ENCODE peak calls at places on chromosomes 13 and 19, in four cellular contexts. N, Q, W and A are unnamed samples.
A peak's percentile ranks its signal among the peaks of the same experiment; 100 is the strongest.

GRCh38 chr13:37495046-37495445 is 103.5 kb downstream of the POSTN start:
- DNase-seq in Q (no peak), N (no peak), W (peak; percentile 68), A (peak; percentile 1)

GRCh38 chr13:52848455-52849190 is at the start of gene PCDH8:
- DNase-seq in W (no peak), Q (no peak), N (no peak), A (no peak)

GRCh38 chr19:743168-743687 is 7.7 kb upstream of the MISP start:
- DNase-seq in Q (peak; percentile 19), N (no peak), W (no peak), A (no peak)

GRCh38 chr13:19178901-19179593 is 2.6 kb downstream of the TUBA3C start:
- DNase-seq in W (no peak), N (no peak), Q (no peak), A (no peak)

GRCh38 chr19:44746946-44747738 is 1.4 kb upstream of the BCL3 start:
- DNase-seq in N (peak; percentile 79), Q (peak; percentile 96), W (peak; percentile 90), A (peak; percentile 99)

GRCh38 chr19:22144394-22144793 is 52.4 kb downstream of the ZNF676 start:
- DNase-seq in W (peak; percentile 24), Q (peak; percentile 32), N (peak; percentile 61), A (no peak)

GRCh38 chr19:5873617-5874199 is 3.4 kb upstream of the FUT5 start:
- DNase-seq in N (no peak), W (no peak), Q (no peak), A (peak; percentile 42)

GRCh38 chr19:307111-307531 is 15.9 kb upstream of the PLPP2 start:
- DNase-seq in Q (no peak), W (no peak), N (no peak), A (peak; percentile 68)

GRCh38 chr19:24040621-24041020 is 46.4 kb upstream of the ZNF254 start:
- DNase-seq in N (no peak), Q (no peak), W (no peak), A (no peak)

GRCh38 chr19:5292843-5293606 is 47.6 kb downstream of the PTPRS start:
- DNase-seq in N (peak; percentile 83), Q (peak; percentile 70), W (peak; percentile 52), A (peak; percentile 100)

GRCh38 chr19:50333737-50334617 is 4.8 kb upstream of the KCNC3 start:
- DNase-seq in N (peak; percentile 78), W (peak; percentile 6), Q (no peak), A (peak; percentile 100)

GRCh38 chr19:30212574-30212973 is 159.6 kb upstream of the ZNF536 start:
- DNase-seq in Q (no peak), W (no peak), N (no peak), A (no peak)

GRCh38 chr13:113095146-113096051 is 10.2 kb upstream of the F7 start:
- DNase-seq in W (no peak), N (no peak), Q (no peak), A (no peak)

GRCh38 chr13:60577761-60578160 is 180.7 kb downstream of the TDRD3 start:
- DNase-seq in N (no peak), Q (no peak), W (no peak), A (no peak)

GRCh38 chr13:78020861-78021260 is 102.2 kb upstream of the EDNRB start:
- DNase-seq in Q (no peak), W (no peak), N (no peak), A (no peak)

GRCh38 chr13:30752991-30753616 is 17.8 kb downstream of the ALOX5AP start:
- DNase-seq in Q (no peak), W (no peak), N (no peak), A (no peak)

GRCh38 chr13:24745516-24745860 is 18.5 kb upstream of the RNF17 start:
- DNase-seq in W (no peak), Q (no peak), N (no peak), A (no peak)

GRCh38 chr13:107373551-107373950 is 805.6 kb upstream of the ARGLU1 start:
- DNase-seq in W (peak; percentile 77), Q (peak; percentile 91), N (no peak), A (peak; percentile 78)

GRCh38 chr19:33469171-33470039 is 52.2 kb downstream of the PEPD start:
- DNase-seq in W (no peak), Q (no peak), N (no peak), A (peak; percentile 76)

GRCh38 chr13:23467048-23467931 is 33.8 kb upstream of the SACS start:
- DNase-seq in Q (peak; percentile 8), W (no peak), N (no peak), A (no peak)

GRCh38 chr13:75550159-75550567 is 572 bp downstream of the UCHL3 start:
- DNase-seq in W (peak; percentile 83), Q (peak; percentile 57), N (peak; percentile 32), A (no peak)

GRCh38 chr19:41784337-41785239 is 11.8 kb upstream of the CEACAM3 start:
- DNase-seq in W (no peak), Q (no peak), N (no peak), A (no peak)

GRCh38 chr19:33416307-33417215 is 43.1 kb downstream of the CEBPG start:
- DNase-seq in N (peak; percentile 66), W (peak; percentile 41), Q (peak; percentile 63), A (peak; percentile 97)

GRCh38 chr13:19089315-19089714 is 92.3 kb downstream of the TUBA3C start:
- DNase-seq in W (no peak), Q (no peak), N (no peak), A (no peak)

GRCh38 chr19:6587998-6588507 is 2.9 kb downstream of the CD70 start:
- DNase-seq in Q (no peak), W (no peak), N (peak; percentile 85), A (no peak)

GRCh38 chr13:40064154-40064713 is 408.8 kb downstream of the COG6 start:
- DNase-seq in W (no peak), N (no peak), Q (no peak), A (no peak)

GRCh38 chr13:40061466-40062450 is 406.3 kb downstream of the COG6 start:
- DNase-seq in W (peak; percentile 71), Q (no peak), N (no peak), A (no peak)

GRCh38 chr13:40063278-40063698 is 407.8 kb downstream of the COG6 start:
- DNase-seq in N (no peak), W (no peak), Q (no peak), A (no peak)

GRCh38 chr13:40064723-40065122 is 409.3 kb downstream of the COG6 start:
- DNase-seq in W (peak; percentile 79), N (no peak), Q (peak; percentile 93), A (peak; percentile 85)

DNA sequence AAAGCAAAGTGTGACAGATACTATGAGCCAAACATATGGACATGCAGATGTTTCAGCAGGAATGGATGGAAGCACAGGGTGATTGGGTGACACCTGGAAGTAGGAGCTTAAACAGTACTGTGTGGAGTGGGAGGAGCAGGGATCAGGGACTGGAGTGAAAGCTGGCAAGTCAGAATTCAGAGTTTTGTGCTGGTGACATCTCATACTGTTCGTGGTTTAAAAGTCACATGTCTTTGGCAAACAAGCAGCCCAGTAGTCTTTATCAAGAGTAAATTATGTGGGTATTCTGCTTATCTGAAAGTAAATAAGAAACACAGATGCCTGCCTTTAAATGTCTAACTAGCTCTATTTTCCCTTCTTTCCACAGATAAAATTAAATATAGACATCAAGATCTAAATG is 408.3 kb downstream of the COG6 start:
- DNase-seq in N (no peak), Q (no peak), W (no peak), A (no peak)
- H3K27ac ChIP-seq in N (no peak overlapping the region), Q (no peak overlapping the region), W (no peak overlapping the region), A (peak overlapping the region; percentile 81)

GRCh38 chr13:42571895-42572294 is 2.1 kb upstream of the TNFSF11 start:
- DNase-seq in N (no peak), Q (no peak), W (no peak), A (no peak)

GRCh38 chr13:42574435-42575311 is 721 bp downstream of the TNFSF11 start:
- DNase-seq in W (no peak), Q (no peak), N (no peak), A (peak; percentile 68)

GRCh38 chr13:42575938-42576337 is 2.0 kb downstream of the TNFSF11 start:
- DNase-seq in Q (no peak), N (no peak), W (no peak), A (no peak)

GRCh38 chr13:42577538-42577937 is 3.6 kb downstream of the TNFSF11 start:
- DNase-seq in N (no peak), W (no peak), Q (no peak), A (peak; percentile 74)

GRCh38 chr13:42574011-42574410 is at the start of gene TNFSF11:
- DNase-seq in N (no peak), Q (no peak), W (no peak), A (peak; percentile 72)
- H3K4me2 ChIP-seq in N (peak within 1 kb of the TSS; percentile 5), Q (no peak within 1 kb of the TSS), W (peak within 1 kb of the TSS; percentile 79), A (peak within 1 kb of the TSS; percentile 64)

GRCh38 chr19:43455321-43456113 is 9.9 kb downstream of the LYPD3 start:
- DNase-seq in W (no peak), N (no peak), Q (no peak), A (no peak)

GRCh38 chr19:43461303-43461702 is 4.1 kb downstream of the LYPD3 start:
- DNase-seq in W (no peak), Q (no peak), N (no peak), A (peak; percentile 44)

GRCh38 chr19:43462383-43462782 is 3.0 kb downstream of the LYPD3 start:
- DNase-seq in N (no peak), W (no peak), Q (no peak), A (peak; percentile 19)

GRCh38 chr19:43460362-43461016 is 4.9 kb downstream of the LYPD3 start:
- DNase-seq in N (no peak), Q (no peak), W (no peak), A (peak; percentile 17)

GRCh38 chr19:43457809-43458208 is 7.6 kb downstream of the LYPD3 start:
- DNase-seq in W (no peak), N (no peak), Q (no peak), A (no peak)
- TF ChIP-seq CTCF in W (no peak), N (no peak), Q (no peak), A (no peak)

GRCh38 chr19:11197291-11198174 is at the start of gene KANK2:
- DNase-seq in Q (peak; percentile 76), N (peak; percentile 86), W (peak; percentile 20), A (peak; percentile 100)

GRCh38 chr19:11195681-11196080 is 1.7 kb downstream of the KANK2 start:
- DNase-seq in N (no peak), Q (no peak), W (no peak), A (peak; percentile 73)

GRCh38 chr19:11198175-11198534 is 810 bp upstream of the KANK2 start:
- DNase-seq in W (no peak), N (no peak), Q (no peak), A (no peak)

GRCh38 chr19:11195169-11195568 is 2.2 kb downstream of the KANK2 start:
- DNase-seq in N (peak; percentile 68), Q (peak; percentile 39), W (no peak), A (peak; percentile 93)

DNA sequence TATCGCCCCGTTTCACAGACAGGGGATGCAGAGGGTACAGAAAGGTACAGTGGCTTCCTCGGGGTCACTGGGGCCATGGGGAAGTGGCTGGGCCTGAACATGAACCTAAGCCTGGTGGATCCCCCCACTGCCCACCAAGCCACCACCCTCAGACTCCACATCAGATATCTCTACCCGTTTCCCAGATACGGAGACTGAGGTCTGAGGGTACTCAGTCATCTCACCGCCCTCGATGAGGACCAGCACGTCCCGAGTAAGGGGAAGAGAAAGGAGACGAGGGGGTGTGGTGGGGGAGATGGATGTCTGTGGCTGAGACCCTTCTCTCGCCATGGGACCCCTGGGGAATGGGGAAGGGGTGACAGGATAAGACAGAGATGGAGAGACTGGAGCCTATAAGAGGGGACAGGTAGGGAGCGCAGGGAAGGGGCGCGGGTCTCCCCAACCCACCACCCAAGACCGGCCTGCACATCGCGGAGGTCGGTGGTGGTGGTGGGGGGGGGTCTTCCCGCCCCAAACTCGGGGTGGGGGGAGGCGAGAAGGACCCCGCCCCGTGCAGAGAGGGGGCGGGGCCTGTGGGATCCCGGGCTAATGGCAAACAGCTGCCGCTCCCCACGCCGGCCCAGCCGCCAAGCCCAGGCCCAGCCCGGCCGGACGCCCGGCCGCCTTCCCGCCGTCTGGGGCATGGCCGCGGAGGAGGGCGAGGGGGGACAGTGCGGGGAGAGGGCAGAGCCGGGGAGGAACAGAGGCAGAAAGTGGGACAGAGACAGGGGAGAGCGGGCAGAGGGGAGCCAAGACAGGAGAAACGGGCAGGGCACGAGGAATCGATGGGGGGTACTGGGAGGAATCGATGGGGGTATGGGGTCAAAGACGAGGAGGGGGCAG is 698 bp downstream of the KANK2 start:
- DNase-seq in N (peak; percentile 53), Q (peak; percentile 32), W (no peak), A (peak; percentile 99)
- H3K27ac ChIP-seq in N (peak overlapping the region; percentile 95), Q (peak overlapping the region; percentile 68), W (peak overlapping the region; percentile 59), A (peak overlapping the region; percentile 65)